ENCODE peak calls at places on chromosomes 2 and 18, in six cellular contexts. N is effector memory CD4-positive, alpha-beta T cell; M is psoas muscle; E is HepG2; Z is left ventricle myocardium inferior; T is aorta. H is an unnamed sample.

GRCh38 chr18:56038258-56039030 is 450.5 kb upstream of the TCF4 start:
- DNase-seq in N (no peak), M (no peak), E (no peak), Z (no peak), T (no peak), H (no peak)

GRCh38 chr2:240392948-240393830 is 42.3 kb upstream of the GPC1 start:
- DNase-seq in N (no peak), M (no peak), E (no peak), Z (no peak), T (peak; percentile 64), H (peak; percentile 37)

GRCh38 chr2:99670768-99671734 is 181.2 kb upstream of the REV1 start:
- DNase-seq in N (no peak), M (no peak), E (no peak), Z (no peak), T (no peak), H (no peak)

GRCh38 chr18:6414118-6414722 is 491 bp downstream of the L3MBTL4 start:
- DNase-seq in N (no peak), M (peak; percentile 76), E (peak; percentile 22), Z (peak; percentile 51), T (peak; percentile 87), H (peak; percentile 88)

GRCh38 chr2:197498937-197499593 is 575 bp downstream of the HSPD1 start:
- DNase-seq in N (peak; percentile 18), M (peak; percentile 83), E (peak; percentile 57), Z (peak; percentile 46), T (peak; percentile 86), H (peak; percentile 71)

GRCh38 chr2:42342061-42342794 is 18.8 kb downstream of the COX7A2L start:
- DNase-seq in N (no peak), M (peak; percentile 76), E (peak; percentile 82), Z (peak; percentile 25), T (no peak), H (peak; percentile 37)

GRCh38 chr2:206193643-206194382 is 34.1 kb downstream of the EEF1B2 start:
- DNase-seq in N (no peak), M (no peak), E (no peak), Z (no peak), T (no peak), H (no peak)

GRCh38 chr2:23593396-23594078 is 208.6 kb downstream of the KLHL29 start:
- DNase-seq in N (no peak), M (no peak), E (no peak), Z (no peak), T (peak; percentile 60), H (no peak)

GRCh38 chr2:86622878-86623548 is 652 bp downstream of the RNF103 start:
- DNase-seq in N (peak; percentile 23), M (peak; percentile 82), E (no peak), Z (peak; percentile 71), T (peak; percentile 88), H (no peak)

GRCh38 chr2:216777637-216778273 is 82.1 kb downstream of the TNP1 start:
- DNase-seq in N (no peak), M (no peak), E (peak; percentile 89), Z (no peak), T (no peak), H (peak; percentile 81)

GRCh38 chr2:126863336-126864015 is 35.2 kb upstream of the TEX51 start:
- DNase-seq in N (no peak), M (no peak), E (no peak), Z (no peak), T (no peak), H (no peak)

GRCh38 chr2:72989770-72990556 is 72.6 kb downstream of the EMX1 start:
- DNase-seq in N (no peak), M (peak; percentile 50), E (no peak), Z (peak; percentile 30), T (peak; percentile 80), H (peak; percentile 43)

GRCh38 chr2:206241767-206242166 is 32.7 kb upstream of the ZDBF2 start:
- DNase-seq in N (no peak), M (no peak), E (no peak), Z (no peak), T (no peak), H (no peak)

GRCh38 chr18:3058328-3059191 is 45.6 kb upstream of the LPIN2 start:
- DNase-seq in N (no peak), M (no peak), E (peak; percentile 84), Z (no peak), T (no peak), H (no peak)

GRCh38 chr18:79570266-79571201 is 109.1 kb upstream of the CTDP1 start:
- DNase-seq in N (no peak), M (peak; percentile 42), E (no peak), Z (no peak), T (peak; percentile 46), H (no peak)

GRCh38 chr2:176385838-176386237 is 116.6 kb downstream of the MTX2 start:
- DNase-seq in N (no peak), M (no peak), E (peak; percentile 20), Z (no peak), T (no peak), H (peak; percentile 4)

GRCh38 chr2:233040571-233040970 is 8.1 kb downstream of the NEU2 start:
- DNase-seq in N (no peak), M (no peak), E (no peak), Z (no peak), T (peak; percentile 19), H (no peak)

GRCh38 chr2:210288376-210288775 is 26.6 kb downstream of the MYL1 start:
- DNase-seq in N (no peak), M (no peak), E (no peak), Z (no peak), T (no peak), H (no peak)

GRCh38 chr2:168608796-168609195 is 152.7 kb downstream of the CERS6 start:
- DNase-seq in N (no peak), M (no peak), E (no peak), Z (no peak), T (no peak), H (no peak)

GRCh38 chr18:8501044-8501443 is 108.2 kb upstream of the RAB12 start:
- DNase-seq in N (no peak), M (no peak), E (no peak), Z (no peak), T (no peak), H (no peak)

GRCh38 chr2:64228923-64229322 is 84.7 kb upstream of the PELI1 start:
- DNase-seq in N (no peak), M (no peak), E (no peak), Z (no peak), T (no peak), H (no peak)

GRCh38 chr2:109448946-109449788 is 164.6 kb downstream of the SEPTIN10 start:
- DNase-seq in N (no peak), M (peak; percentile 87), E (no peak), Z (peak; percentile 69), T (peak; percentile 78), H (peak; percentile 27)

GRCh38 chr18:52451851-52452250 is 111.9 kb downstream of the DCC start:
- DNase-seq in N (no peak), M (no peak), E (no peak), Z (no peak), T (no peak), H (no peak)

GRCh38 chr2:174693344-174693743 is 70.9 kb downstream of the CHRNA1 start:
- DNase-seq in N (no peak), M (no peak), E (no peak), Z (no peak), T (no peak), H (peak; percentile 48)

GRCh38 chr2:132909427-132909826 is 239.4 kb upstream of the LYPD1 start:
- DNase-seq in N (no peak), M (no peak), E (no peak), Z (no peak), T (no peak), H (no peak)

GRCh38 chr18:3117493-3118192 is 102.1 kb downstream of the MYOM1 start:
- DNase-seq in N (no peak), M (no peak), E (peak; percentile 95), Z (no peak), T (no peak), H (no peak)

GRCh38 chr2:24930768-24931167 is 10.7 kb upstream of the ADCY3 start:
- DNase-seq in N (no peak), M (no peak), E (no peak), Z (no peak), T (no peak), H (no peak)

GRCh38 chr2:182047544-182047943 is 61.9 kb downstream of the PPP1R1C start:
- DNase-seq in N (no peak), M (no peak), E (no peak), Z (no peak), T (no peak), H (no peak)

GRCh38 chr18:55403555-55403954 is 184.4 kb downstream of the TCF4 start:
- DNase-seq in N (no peak), M (no peak), E (no peak), Z (no peak), T (no peak), H (no peak)

GRCh38 chr18:61400714-61401113 is 67.5 kb downstream of the CDH20 start:
- DNase-seq in N (no peak), M (no peak), E (no peak), Z (no peak), T (no peak), H (no peak)

GRCh38 chr2:10320933-10321332 is 18.2 kb downstream of the HPCAL1 start:
- DNase-seq in N (no peak), M (no peak), E (no peak), Z (no peak), T (no peak), H (no peak)

GRCh38 chr2:211611621-211612020 is 927.0 kb downstream of the ERBB4 start:
- DNase-seq in N (no peak), M (no peak), E (no peak), Z (no peak), T (no peak), H (no peak)
- H3K4me3 ChIP-seq in N (peak overlapping the region; percentile 37), M (no peak overlapping the region), E (peak overlapping the region; percentile 57), Z (no peak overlapping the region), T (no peak overlapping the region), H (no peak overlapping the region)

DNA sequence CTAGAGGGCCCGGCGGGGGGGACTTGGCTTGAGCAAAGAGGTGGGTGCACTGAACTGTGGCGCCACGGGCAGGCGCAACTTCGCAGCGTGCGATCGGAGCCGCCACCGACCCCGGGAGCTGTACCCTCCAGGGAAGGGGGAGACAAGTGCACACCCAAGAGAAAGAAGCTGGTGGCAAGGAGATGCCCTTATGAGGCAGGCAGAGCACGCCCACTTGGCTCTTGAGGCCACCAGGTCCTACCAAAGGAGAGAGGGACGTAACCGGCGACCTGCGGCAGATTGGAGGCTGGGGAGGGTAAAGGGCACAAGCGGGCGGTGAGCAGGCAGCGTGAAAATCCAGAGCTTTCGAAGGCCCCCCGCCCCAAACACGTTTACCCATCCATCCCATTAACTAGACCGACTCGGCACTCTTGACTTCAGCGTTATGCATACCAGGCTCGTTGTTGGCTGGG is 967 bp downstream of the DLX2 start:
- DNase-seq in N (no peak), M (no peak), E (no peak), Z (no peak), T (peak; percentile 76), H (no peak)
- H3K27me3 ChIP-seq in N (peaks cover 97% of the 10 kb centered on the region), M (peaks cover 79% of the 10 kb centered on the region), E (peaks cover 45% of the 10 kb centered on the region), Z (peaks cover 100% of the 10 kb centered on the region), T (no peaks in the 10 kb centered on the region), H (peaks cover 95% of the 10 kb centered on the region)

GRCh38 chr2:1721706-1722483 is 22.4 kb downstream of the PXDN start:
- DNase-seq in N (no peak), M (no peak), E (no peak), Z (no peak), T (no peak), H (peak; percentile 35)
- H3K4me3 ChIP-seq in N (no peak overlapping the region), M (no peak overlapping the region), E (no peak overlapping the region), Z (peak overlapping the region; percentile 17), T (no peak overlapping the region), H (no peak overlapping the region)

DNA sequence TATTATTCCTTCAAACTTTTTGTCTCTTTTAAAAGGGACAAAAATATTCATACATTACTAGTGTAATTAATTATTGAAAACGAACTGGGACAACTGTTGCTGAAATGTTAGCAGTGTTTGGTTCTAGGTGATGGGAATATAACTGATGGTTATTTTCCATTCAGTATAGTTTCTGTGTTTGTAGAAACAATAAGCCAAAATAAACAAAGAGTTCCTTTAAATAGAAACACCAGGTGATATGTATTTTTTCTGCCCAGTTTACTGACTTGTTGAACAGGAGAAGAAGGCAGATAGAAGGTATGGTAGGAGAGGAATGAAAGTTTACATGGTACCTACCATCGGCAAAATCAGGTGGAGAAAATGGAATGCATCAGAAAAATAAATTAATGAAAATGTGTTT is 74.2 kb downstream of the LYPD6B start:
- DNase-seq in N (no peak), M (no peak), E (no peak), Z (no peak), T (no peak), H (no peak)
- H3K27me3 ChIP-seq in N (no peaks in the 10 kb centered on the region), M (no peaks in the 10 kb centered on the region), E (no peaks in the 10 kb centered on the region), Z (peaks cover 5% of the 10 kb centered on the region), T (no peaks in the 10 kb centered on the region), H (no peaks in the 10 kb centered on the region)

H was measured in H7.